ENCODE peak calls at places on chromosome 6, in ten cellular contexts. One of them, this sample, is unnamed.

GRCh38 chr6:43355862-43356590 is 13.4 kb downstream of the ZNF318 start:
- DNase-seq in brain microvascular endothelial cell: no peak
- DNase-seq in GM03348: peak; percentile 44
- DNase-seq in activated T-cell treated with anti-CD3 and anti-CD28 coated beads, Interleukin-2, amount 50 U/mL, for 4 hours: no peak
- DNase-seq in GOT3: no peak
- DNase-seq in HEK293T: peak; percentile 18
- DNase-seq in H1: no peak
- DNase-seq in HS-27A: no peak
- DNase-seq in activated CD8-positive, alpha-beta memory T cell treated with anti-CD3 and anti-CD28 coated beads for 48 hours: no peak
- DNase-seq in ecto neural progenitor cell: no peak
- DNase-seq in this sample: no peak

GRCh38 chr6:95576621-95577316 is 566 bp upstream of the MANEA start:
- DNase-seq in HEK293T: no peak
- DNase-seq in activated CD8-positive, alpha-beta memory T cell treated with anti-CD3 and anti-CD28 coated beads for 48 hours: no peak
- DNase-seq in brain microvascular endothelial cell: no peak
- DNase-seq in HS-27A: no peak
- DNase-seq in GM03348: no peak
- DNase-seq in ecto neural progenitor cell: no peak
- DNase-seq in activated T-cell treated with anti-CD3 and anti-CD28 coated beads, Interleukin-2, amount 50 U/mL, for 4 hours: no peak
- DNase-seq in H1: no peak
- DNase-seq in GOT3: no peak
- DNase-seq in this sample: peak; percentile 48

GRCh38 chr6:135675026-135675425 is 176.5 kb upstream of the PDE7B start:
- DNase-seq in HEK293T: no peak
- DNase-seq in H1: no peak
- DNase-seq in GOT3: no peak
- DNase-seq in activated CD8-positive, alpha-beta memory T cell treated with anti-CD3 and anti-CD28 coated beads for 48 hours: no peak
- DNase-seq in activated T-cell treated with anti-CD3 and anti-CD28 coated beads, Interleukin-2, amount 50 U/mL, for 4 hours: no peak
- DNase-seq in brain microvascular endothelial cell: no peak
- DNase-seq in HS-27A: no peak
- DNase-seq in GM03348: no peak
- DNase-seq in ecto neural progenitor cell: no peak
- DNase-seq in this sample: no peak

GRCh38 chr6:139172567-139172966 is 37.7 kb downstream of the HECA start:
- DNase-seq in ecto neural progenitor cell: no peak
- DNase-seq in brain microvascular endothelial cell: no peak
- DNase-seq in GM03348: no peak
- DNase-seq in HS-27A: no peak
- DNase-seq in H1: no peak
- DNase-seq in activated CD8-positive, alpha-beta memory T cell treated with anti-CD3 and anti-CD28 coated beads for 48 hours: no peak
- DNase-seq in GOT3: no peak
- DNase-seq in activated T-cell treated with anti-CD3 and anti-CD28 coated beads, Interleukin-2, amount 50 U/mL, for 4 hours: no peak
- DNase-seq in HEK293T: no peak
- DNase-seq in this sample: no peak

GRCh38 chr6:68333444-68333843 is 301.6 kb upstream of the ADGRB3 start:
- DNase-seq in activated T-cell treated with anti-CD3 and anti-CD28 coated beads, Interleukin-2, amount 50 U/mL, for 4 hours: no peak
- DNase-seq in GOT3: no peak
- DNase-seq in ecto neural progenitor cell: no peak
- DNase-seq in HS-27A: no peak
- DNase-seq in H1: no peak
- DNase-seq in activated CD8-positive, alpha-beta memory T cell treated with anti-CD3 and anti-CD28 coated beads for 48 hours: no peak
- DNase-seq in HEK293T: no peak
- DNase-seq in brain microvascular endothelial cell: no peak
- DNase-seq in GM03348: no peak
- DNase-seq in this sample: no peak

GRCh38 chr6:104771258-104771832 is 88.4 kb downstream of the HACE1 start:
- DNase-seq in brain microvascular endothelial cell: no peak
- DNase-seq in HEK293T: peak; percentile 14
- DNase-seq in HS-27A: no peak
- DNase-seq in activated CD8-positive, alpha-beta memory T cell treated with anti-CD3 and anti-CD28 coated beads for 48 hours: no peak
- DNase-seq in activated T-cell treated with anti-CD3 and anti-CD28 coated beads, Interleukin-2, amount 50 U/mL, for 4 hours: no peak
- DNase-seq in GM03348: peak; percentile 42
- DNase-seq in GOT3: no peak
- DNase-seq in H1: no peak
- DNase-seq in ecto neural progenitor cell: no peak
- DNase-seq in this sample: no peak

GRCh38 chr6:29506446-29507067 is 18.8 kb upstream of the MAS1L start:
- DNase-seq in H1: peak; percentile 28
- DNase-seq in brain microvascular endothelial cell: no peak
- DNase-seq in activated CD8-positive, alpha-beta memory T cell treated with anti-CD3 and anti-CD28 coated beads for 48 hours: no peak
- DNase-seq in GOT3: no peak
- DNase-seq in ecto neural progenitor cell: peak; percentile 24
- DNase-seq in HEK293T: no peak
- DNase-seq in GM03348: no peak
- DNase-seq in HS-27A: no peak
- DNase-seq in activated T-cell treated with anti-CD3 and anti-CD28 coated beads, Interleukin-2, amount 50 U/mL, for 4 hours: no peak
- DNase-seq in this sample: no peak

GRCh38 chr6:123745877-123746276 is 57.8 kb upstream of the NKAIN2 start:
- DNase-seq in brain microvascular endothelial cell: peak; percentile 56
- DNase-seq in HEK293T: no peak
- DNase-seq in H1: no peak
- DNase-seq in activated T-cell treated with anti-CD3 and anti-CD28 coated beads, Interleukin-2, amount 50 U/mL, for 4 hours: no peak
- DNase-seq in GM03348: peak; percentile 2
- DNase-seq in HS-27A: no peak
- DNase-seq in ecto neural progenitor cell: no peak
- DNase-seq in activated CD8-positive, alpha-beta memory T cell treated with anti-CD3 and anti-CD28 coated beads for 48 hours: no peak
- DNase-seq in GOT3: no peak
- DNase-seq in this sample: no peak

GRCh38 chr6:106451419-106451818 is 90.9 kb downstream of the CRYBG1 start:
- DNase-seq in ecto neural progenitor cell: no peak
- DNase-seq in GOT3: no peak
- DNase-seq in activated CD8-positive, alpha-beta memory T cell treated with anti-CD3 and anti-CD28 coated beads for 48 hours: no peak
- DNase-seq in HEK293T: no peak
- DNase-seq in brain microvascular endothelial cell: peak; percentile 40
- DNase-seq in HS-27A: no peak
- DNase-seq in GM03348: peak; percentile 12
- DNase-seq in activated T-cell treated with anti-CD3 and anti-CD28 coated beads, Interleukin-2, amount 50 U/mL, for 4 hours: no peak
- DNase-seq in H1: no peak
- DNase-seq in this sample: no peak

GRCh38 chr6:154901856-154902552 is 93.1 kb upstream of the TIAM2 start:
- DNase-seq in activated CD8-positive, alpha-beta memory T cell treated with anti-CD3 and anti-CD28 coated beads for 48 hours: no peak
- DNase-seq in H1: no peak
- DNase-seq in ecto neural progenitor cell: no peak
- DNase-seq in brain microvascular endothelial cell: no peak
- DNase-seq in HS-27A: no peak
- DNase-seq in GOT3: no peak
- DNase-seq in GM03348: no peak
- DNase-seq in HEK293T: no peak
- DNase-seq in activated T-cell treated with anti-CD3 and anti-CD28 coated beads, Interleukin-2, amount 50 U/mL, for 4 hours: no peak
- DNase-seq in this sample: no peak

GRCh38 chr6:143092768-143093167 is 32.1 kb downstream of the AIG1 start:
- DNase-seq in brain microvascular endothelial cell: no peak
- DNase-seq in activated CD8-positive, alpha-beta memory T cell treated with anti-CD3 and anti-CD28 coated beads for 48 hours: no peak
- DNase-seq in GOT3: no peak
- DNase-seq in activated T-cell treated with anti-CD3 and anti-CD28 coated beads, Interleukin-2, amount 50 U/mL, for 4 hours: no peak
- DNase-seq in ecto neural progenitor cell: no peak
- DNase-seq in HS-27A: no peak
- DNase-seq in GM03348: no peak
- DNase-seq in HEK293T: no peak
- DNase-seq in H1: no peak
- DNase-seq in this sample: no peak

GRCh38 chr6:111788779-111789276 is 84.4 kb downstream of the FYN start:
- DNase-seq in ecto neural progenitor cell: peak; percentile 62
- DNase-seq in HS-27A: no peak
- DNase-seq in activated T-cell treated with anti-CD3 and anti-CD28 coated beads, Interleukin-2, amount 50 U/mL, for 4 hours: no peak
- DNase-seq in GM03348: no peak
- DNase-seq in activated CD8-positive, alpha-beta memory T cell treated with anti-CD3 and anti-CD28 coated beads for 48 hours: no peak
- DNase-seq in H1: no peak
- DNase-seq in GOT3: no peak
- DNase-seq in HEK293T: no peak
- DNase-seq in brain microvascular endothelial cell: no peak
- DNase-seq in this sample: no peak

GRCh38 chr6:114362957-114363356 is 20.1 kb upstream of the HS3ST5 start:
- DNase-seq in activated T-cell treated with anti-CD3 and anti-CD28 coated beads, Interleukin-2, amount 50 U/mL, for 4 hours: no peak
- DNase-seq in activated CD8-positive, alpha-beta memory T cell treated with anti-CD3 and anti-CD28 coated beads for 48 hours: no peak
- DNase-seq in brain microvascular endothelial cell: no peak
- DNase-seq in H1: no peak
- DNase-seq in ecto neural progenitor cell: no peak
- DNase-seq in GM03348: no peak
- DNase-seq in HEK293T: no peak
- DNase-seq in HS-27A: no peak
- DNase-seq in GOT3: no peak
- DNase-seq in this sample: no peak

GRCh38 chr6:38262041-38262440 is 377.7 kb downstream of the BTBD9 start:
- DNase-seq in activated T-cell treated with anti-CD3 and anti-CD28 coated beads, Interleukin-2, amount 50 U/mL, for 4 hours: no peak
- DNase-seq in activated CD8-positive, alpha-beta memory T cell treated with anti-CD3 and anti-CD28 coated beads for 48 hours: no peak
- DNase-seq in brain microvascular endothelial cell: peak; percentile 92
- DNase-seq in GM03348: peak; percentile 65
- DNase-seq in H1: no peak
- DNase-seq in HS-27A: no peak
- DNase-seq in ecto neural progenitor cell: no peak
- DNase-seq in HEK293T: peak; percentile 15
- DNase-seq in GOT3: no peak
- DNase-seq in this sample: no peak

GRCh38 chr6:125365230-125365629 is 63.5 kb upstream of the HDDC2 start:
- DNase-seq in GOT3: no peak
- DNase-seq in GM03348: no peak
- DNase-seq in ecto neural progenitor cell: no peak
- DNase-seq in HS-27A: no peak
- DNase-seq in activated T-cell treated with anti-CD3 and anti-CD28 coated beads, Interleukin-2, amount 50 U/mL, for 4 hours: no peak
- DNase-seq in H1: no peak
- DNase-seq in activated CD8-positive, alpha-beta memory T cell treated with anti-CD3 and anti-CD28 coated beads for 48 hours: no peak
- DNase-seq in HEK293T: no peak
- DNase-seq in brain microvascular endothelial cell: no peak
- DNase-seq in this sample: no peak

GRCh38 chr6:158149641-158150040 is 18.4 kb downstream of the SERAC1 start:
- DNase-seq in H1: no peak
- DNase-seq in activated CD8-positive, alpha-beta memory T cell treated with anti-CD3 and anti-CD28 coated beads for 48 hours: no peak
- DNase-seq in ecto neural progenitor cell: no peak
- DNase-seq in activated T-cell treated with anti-CD3 and anti-CD28 coated beads, Interleukin-2, amount 50 U/mL, for 4 hours: no peak
- DNase-seq in GOT3: no peak
- DNase-seq in HS-27A: no peak
- DNase-seq in brain microvascular endothelial cell: peak; percentile 83
- DNase-seq in HEK293T: no peak
- DNase-seq in GM03348: no peak
- DNase-seq in this sample: no peak

GRCh38 chr6:129849456-129849855 is 11.7 kb downstream of the TMEM244 start:
- DNase-seq in activated T-cell treated with anti-CD3 and anti-CD28 coated beads, Interleukin-2, amount 50 U/mL, for 4 hours: no peak
- DNase-seq in HS-27A: no peak
- DNase-seq in HEK293T: no peak
- DNase-seq in activated CD8-positive, alpha-beta memory T cell treated with anti-CD3 and anti-CD28 coated beads for 48 hours: no peak
- DNase-seq in brain microvascular endothelial cell: peak; percentile 70
- DNase-seq in GM03348: peak; percentile 9
- DNase-seq in ecto neural progenitor cell: no peak
- DNase-seq in GOT3: no peak
- DNase-seq in H1: no peak
- DNase-seq in this sample: no peak

GRCh38 chr6:35687658-35688604 is 784 bp downstream of the FKBP5 start:
- DNase-seq in GOT3: no peak
- DNase-seq in HS-27A: no peak
- DNase-seq in activated CD8-positive, alpha-beta memory T cell treated with anti-CD3 and anti-CD28 coated beads for 48 hours: peak; percentile 24
- DNase-seq in HEK293T: peak; percentile 55
- DNase-seq in brain microvascular endothelial cell: no peak
- DNase-seq in GM03348: peak; percentile 50
- DNase-seq in ecto neural progenitor cell: peak; percentile 78
- DNase-seq in H1: peak; percentile 78
- DNase-seq in activated T-cell treated with anti-CD3 and anti-CD28 coated beads, Interleukin-2, amount 50 U/mL, for 4 hours: peak; percentile 46
- DNase-seq in this sample: no peak

GRCh38 chr6:107493158-107494057 is 3.5 kb downstream of the SOBP start:
- DNase-seq in activated T-cell treated with anti-CD3 and anti-CD28 coated beads, Interleukin-2, amount 50 U/mL, for 4 hours: no peak
- DNase-seq in brain microvascular endothelial cell: peak; percentile 27
- DNase-seq in GM03348: no peak
- DNase-seq in activated CD8-positive, alpha-beta memory T cell treated with anti-CD3 and anti-CD28 coated beads for 48 hours: no peak
- DNase-seq in H1: no peak
- DNase-seq in HEK293T: peak; percentile 55
- DNase-seq in HS-27A: no peak
- DNase-seq in ecto neural progenitor cell: peak; percentile 69
- DNase-seq in GOT3: no peak
- DNase-seq in this sample: no peak

GRCh38 chr6:134920422-134920821 is 29.5 kb downstream of the ALDH8A1 start:
- DNase-seq in HS-27A: no peak
- DNase-seq in HEK293T: no peak
- DNase-seq in brain microvascular endothelial cell: no peak
- DNase-seq in GOT3: no peak
- DNase-seq in activated T-cell treated with anti-CD3 and anti-CD28 coated beads, Interleukin-2, amount 50 U/mL, for 4 hours: no peak
- DNase-seq in GM03348: no peak
- DNase-seq in H1: no peak
- DNase-seq in activated CD8-positive, alpha-beta memory T cell treated with anti-CD3 and anti-CD28 coated beads for 48 hours: no peak
- DNase-seq in ecto neural progenitor cell: no peak
- DNase-seq in this sample: no peak

GRCh38 chr6:111154981-111155380 is 67.7 kb downstream of the SLC16A10 start:
- DNase-seq in GM03348: no peak
- DNase-seq in ecto neural progenitor cell: no peak
- DNase-seq in HEK293T: no peak
- DNase-seq in GOT3: no peak
- DNase-seq in activated T-cell treated with anti-CD3 and anti-CD28 coated beads, Interleukin-2, amount 50 U/mL, for 4 hours: no peak
- DNase-seq in brain microvascular endothelial cell: no peak
- DNase-seq in H1: no peak
- DNase-seq in activated CD8-positive, alpha-beta memory T cell treated with anti-CD3 and anti-CD28 coated beads for 48 hours: no peak
- DNase-seq in HS-27A: no peak
- DNase-seq in this sample: no peak

GRCh38 chr6:39904946-39905639 is 29.2 kb downstream of the MOCS1 start:
- DNase-seq in activated T-cell treated with anti-CD3 and anti-CD28 coated beads, Interleukin-2, amount 50 U/mL, for 4 hours: no peak
- DNase-seq in GOT3: no peak
- DNase-seq in HS-27A: no peak
- DNase-seq in brain microvascular endothelial cell: no peak
- DNase-seq in HEK293T: no peak
- DNase-seq in GM03348: no peak
- DNase-seq in H1: no peak
- DNase-seq in activated CD8-positive, alpha-beta memory T cell treated with anti-CD3 and anti-CD28 coated beads for 48 hours: no peak
- DNase-seq in ecto neural progenitor cell: no peak
- DNase-seq in this sample: no peak

GRCh38 chr6:170553686-170554085 is 483 bp upstream of the TBP start:
- DNase-seq in HEK293T: peak; percentile 26
- DNase-seq in HS-27A: no peak
- DNase-seq in activated CD8-positive, alpha-beta memory T cell treated with anti-CD3 and anti-CD28 coated beads for 48 hours: no peak
- DNase-seq in GM03348: no peak
- DNase-seq in ecto neural progenitor cell: no peak
- DNase-seq in GOT3: no peak
- DNase-seq in activated T-cell treated with anti-CD3 and anti-CD28 coated beads, Interleukin-2, amount 50 U/mL, for 4 hours: peak; percentile 7
- DNase-seq in brain microvascular endothelial cell: no peak
- DNase-seq in H1: no peak
- DNase-seq in this sample: no peak

GRCh38 chr6:83097675-83098074 is 30.2 kb downstream of the DOP1A start:
- DNase-seq in H1: no peak
- DNase-seq in brain microvascular endothelial cell: no peak
- DNase-seq in HS-27A: no peak
- DNase-seq in GOT3: no peak
- DNase-seq in ecto neural progenitor cell: no peak
- DNase-seq in activated T-cell treated with anti-CD3 and anti-CD28 coated beads, Interleukin-2, amount 50 U/mL, for 4 hours: no peak
- DNase-seq in activated CD8-positive, alpha-beta memory T cell treated with anti-CD3 and anti-CD28 coated beads for 48 hours: no peak
- DNase-seq in GM03348: no peak
- DNase-seq in HEK293T: no peak
- DNase-seq in this sample: no peak